ENCODE peak calls at places on chromosomes 3 and 15, in nine cellular contexts. One of them, this sample, is unnamed.

GRCh38 chr3:101851833-101852232 is 2.5 kb downstream of the NFKBIZ start:
- DNase-seq in T-helper 17 cell: no peak
- DNase-seq in hypothalamus: no peak
- DNase-seq in pancreas: no peak
- DNase-seq in T-helper 9 cell: no peak
- DNase-seq in HT1080: no peak
- DNase-seq in stimulated activated naive CD8-positive, alpha-beta T cell treated with anti-CD3 and anti-CD28 coated beads, Interleukin-15, amount 100 ng/mL, for 72 hours: no peak
- DNase-seq in stimulated activated CD4-positive, alpha-beta T cell treated with anti-CD3 and anti-CD28 coated beads, Interleukin-2, amount 100 ng/mL, for 48 hours: no peak
- DNase-seq in NCI-H1930: no peak
- DNase-seq in this sample: no peak

GRCh38 chr3:133574260-133574881 is 885 bp downstream of the CDV3 start:
- DNase-seq in T-helper 17 cell: peak
- DNase-seq in hypothalamus: no peak
- DNase-seq in pancreas: peak
- DNase-seq in T-helper 9 cell: peak
- DNase-seq in HT1080: peak
- DNase-seq in stimulated activated naive CD8-positive, alpha-beta T cell treated with anti-CD3 and anti-CD28 coated beads, Interleukin-15, amount 100 ng/mL, for 72 hours: peak
- DNase-seq in stimulated activated CD4-positive, alpha-beta T cell treated with anti-CD3 and anti-CD28 coated beads, Interleukin-2, amount 100 ng/mL, for 48 hours: peak
- DNase-seq in NCI-H1930: no peak
- DNase-seq in this sample: peak

GRCh38 chr3:74613060-74613459 is 1.4 kb downstream of the CNTN3 start:
- DNase-seq in T-helper 17 cell: no peak
- DNase-seq in hypothalamus: no peak
- DNase-seq in pancreas: no peak
- DNase-seq in T-helper 9 cell: no peak
- DNase-seq in HT1080: peak
- DNase-seq in stimulated activated naive CD8-positive, alpha-beta T cell treated with anti-CD3 and anti-CD28 coated beads, Interleukin-15, amount 100 ng/mL, for 72 hours: no peak
- DNase-seq in stimulated activated CD4-positive, alpha-beta T cell treated with anti-CD3 and anti-CD28 coated beads, Interleukin-2, amount 100 ng/mL, for 48 hours: no peak
- DNase-seq in NCI-H1930: no peak
- DNase-seq in this sample: peak

GRCh38 chr3:165192610-165193192 is 3.5 kb downstream of the SLITRK3 start:
- DNase-seq in T-helper 17 cell: no peak
- DNase-seq in hypothalamus: peak
- DNase-seq in pancreas: peak
- DNase-seq in T-helper 9 cell: no peak
- DNase-seq in HT1080: no peak
- DNase-seq in stimulated activated naive CD8-positive, alpha-beta T cell treated with anti-CD3 and anti-CD28 coated beads, Interleukin-15, amount 100 ng/mL, for 72 hours: no peak
- DNase-seq in stimulated activated CD4-positive, alpha-beta T cell treated with anti-CD3 and anti-CD28 coated beads, Interleukin-2, amount 100 ng/mL, for 48 hours: no peak
- DNase-seq in NCI-H1930: no peak
- DNase-seq in this sample: no peak

GRCh38 chr3:123818921-123819429 is 65.2 kb downstream of the MYLK start:
- DNase-seq in T-helper 17 cell: no peak
- DNase-seq in hypothalamus: no peak
- DNase-seq in pancreas: no peak
- DNase-seq in T-helper 9 cell: no peak
- DNase-seq in HT1080: peak
- DNase-seq in stimulated activated naive CD8-positive, alpha-beta T cell treated with anti-CD3 and anti-CD28 coated beads, Interleukin-15, amount 100 ng/mL, for 72 hours: no peak
- DNase-seq in stimulated activated CD4-positive, alpha-beta T cell treated with anti-CD3 and anti-CD28 coated beads, Interleukin-2, amount 100 ng/mL, for 48 hours: no peak
- DNase-seq in NCI-H1930: no peak
- DNase-seq in this sample: peak

GRCh38 chr3:64388886-64389285 is 163.6 kb upstream of the PRICKLE2 start:
- DNase-seq in T-helper 17 cell: no peak
- DNase-seq in hypothalamus: no peak
- DNase-seq in pancreas: no peak
- DNase-seq in T-helper 9 cell: no peak
- DNase-seq in HT1080: peak
- DNase-seq in stimulated activated naive CD8-positive, alpha-beta T cell treated with anti-CD3 and anti-CD28 coated beads, Interleukin-15, amount 100 ng/mL, for 72 hours: no peak
- DNase-seq in stimulated activated CD4-positive, alpha-beta T cell treated with anti-CD3 and anti-CD28 coated beads, Interleukin-2, amount 100 ng/mL, for 48 hours: no peak
- DNase-seq in NCI-H1930: no peak
- DNase-seq in this sample: no peak

GRCh38 chr3:55571216-55571813 is 84.2 kb upstream of the WNT5A start:
- DNase-seq in T-helper 17 cell: no peak
- DNase-seq in hypothalamus: no peak
- DNase-seq in pancreas: no peak
- DNase-seq in T-helper 9 cell: no peak
- DNase-seq in HT1080: peak
- DNase-seq in stimulated activated naive CD8-positive, alpha-beta T cell treated with anti-CD3 and anti-CD28 coated beads, Interleukin-15, amount 100 ng/mL, for 72 hours: no peak
- DNase-seq in stimulated activated CD4-positive, alpha-beta T cell treated with anti-CD3 and anti-CD28 coated beads, Interleukin-2, amount 100 ng/mL, for 48 hours: no peak
- DNase-seq in NCI-H1930: no peak
- DNase-seq in this sample: no peak

GRCh38 chr3:86938706-86939105 is 52.2 kb downstream of the VGLL3 start:
- DNase-seq in T-helper 17 cell: no peak
- DNase-seq in hypothalamus: no peak
- DNase-seq in pancreas: no peak
- DNase-seq in T-helper 9 cell: no peak
- DNase-seq in HT1080: no peak
- DNase-seq in stimulated activated naive CD8-positive, alpha-beta T cell treated with anti-CD3 and anti-CD28 coated beads, Interleukin-15, amount 100 ng/mL, for 72 hours: no peak
- DNase-seq in stimulated activated CD4-positive, alpha-beta T cell treated with anti-CD3 and anti-CD28 coated beads, Interleukin-2, amount 100 ng/mL, for 48 hours: no peak
- DNase-seq in NCI-H1930: no peak
- DNase-seq in this sample: peak

GRCh38 chr15:96948981-96949380 is 618.5 kb downstream of the NR2F2 start:
- DNase-seq in T-helper 17 cell: no peak
- DNase-seq in hypothalamus: no peak
- DNase-seq in pancreas: no peak
- DNase-seq in T-helper 9 cell: no peak
- DNase-seq in HT1080: no peak
- DNase-seq in stimulated activated naive CD8-positive, alpha-beta T cell treated with anti-CD3 and anti-CD28 coated beads, Interleukin-15, amount 100 ng/mL, for 72 hours: no peak
- DNase-seq in stimulated activated CD4-positive, alpha-beta T cell treated with anti-CD3 and anti-CD28 coated beads, Interleukin-2, amount 100 ng/mL, for 48 hours: no peak
- DNase-seq in NCI-H1930: no peak
- DNase-seq in this sample: no peak

GRCh38 chr3:61869378-61869777 is 308.0 kb downstream of the PTPRG start:
- DNase-seq in T-helper 17 cell: no peak
- DNase-seq in hypothalamus: no peak
- DNase-seq in pancreas: no peak
- DNase-seq in T-helper 9 cell: no peak
- DNase-seq in HT1080: no peak
- DNase-seq in stimulated activated naive CD8-positive, alpha-beta T cell treated with anti-CD3 and anti-CD28 coated beads, Interleukin-15, amount 100 ng/mL, for 72 hours: no peak
- DNase-seq in stimulated activated CD4-positive, alpha-beta T cell treated with anti-CD3 and anti-CD28 coated beads, Interleukin-2, amount 100 ng/mL, for 48 hours: no peak
- DNase-seq in NCI-H1930: no peak
- DNase-seq in this sample: no peak

GRCh38 chr3:55485208-55485791 is 1.8 kb downstream of the WNT5A start:
- DNase-seq in T-helper 17 cell: no peak
- DNase-seq in hypothalamus: peak
- DNase-seq in pancreas: peak
- DNase-seq in T-helper 9 cell: no peak
- DNase-seq in HT1080: peak
- DNase-seq in stimulated activated naive CD8-positive, alpha-beta T cell treated with anti-CD3 and anti-CD28 coated beads, Interleukin-15, amount 100 ng/mL, for 72 hours: peak
- DNase-seq in stimulated activated CD4-positive, alpha-beta T cell treated with anti-CD3 and anti-CD28 coated beads, Interleukin-2, amount 100 ng/mL, for 48 hours: peak
- DNase-seq in NCI-H1930: no peak
- DNase-seq in this sample: peak

GRCh38 chr3:16211176-16211904 is 36.9 kb downstream of the GALNT15 start:
- DNase-seq in T-helper 17 cell: no peak
- DNase-seq in hypothalamus: no peak
- DNase-seq in pancreas: no peak
- DNase-seq in T-helper 9 cell: no peak
- DNase-seq in HT1080: peak
- DNase-seq in stimulated activated naive CD8-positive, alpha-beta T cell treated with anti-CD3 and anti-CD28 coated beads, Interleukin-15, amount 100 ng/mL, for 72 hours: no peak
- DNase-seq in stimulated activated CD4-positive, alpha-beta T cell treated with anti-CD3 and anti-CD28 coated beads, Interleukin-2, amount 100 ng/mL, for 48 hours: no peak
- DNase-seq in NCI-H1930: no peak
- DNase-seq in this sample: no peak

GRCh38 chr3:46416134-46417119 is 9.4 kb downstream of the CCRL2 start:
- DNase-seq in T-helper 17 cell: no peak
- DNase-seq in hypothalamus: no peak
- DNase-seq in pancreas: no peak
- DNase-seq in T-helper 9 cell: no peak
- DNase-seq in HT1080: no peak
- DNase-seq in stimulated activated naive CD8-positive, alpha-beta T cell treated with anti-CD3 and anti-CD28 coated beads, Interleukin-15, amount 100 ng/mL, for 72 hours: peak
- DNase-seq in stimulated activated CD4-positive, alpha-beta T cell treated with anti-CD3 and anti-CD28 coated beads, Interleukin-2, amount 100 ng/mL, for 48 hours: no peak
- DNase-seq in NCI-H1930: no peak
- DNase-seq in this sample: peak

GRCh38 chr3:37564518-37564917 is 297.2 kb upstream of the CTDSPL start:
- DNase-seq in T-helper 17 cell: no peak
- DNase-seq in hypothalamus: no peak
- DNase-seq in pancreas: no peak
- DNase-seq in T-helper 9 cell: no peak
- DNase-seq in HT1080: no peak
- DNase-seq in stimulated activated naive CD8-positive, alpha-beta T cell treated with anti-CD3 and anti-CD28 coated beads, Interleukin-15, amount 100 ng/mL, for 72 hours: no peak
- DNase-seq in stimulated activated CD4-positive, alpha-beta T cell treated with anti-CD3 and anti-CD28 coated beads, Interleukin-2, amount 100 ng/mL, for 48 hours: no peak
- DNase-seq in NCI-H1930: no peak
- DNase-seq in this sample: no peak

GRCh38 chr15:50735156-50735555 is 30.4 kb downstream of the SPPL2A start:
- DNase-seq in T-helper 17 cell: no peak
- DNase-seq in hypothalamus: no peak
- DNase-seq in pancreas: no peak
- DNase-seq in T-helper 9 cell: no peak
- DNase-seq in HT1080: no peak
- DNase-seq in stimulated activated naive CD8-positive, alpha-beta T cell treated with anti-CD3 and anti-CD28 coated beads, Interleukin-15, amount 100 ng/mL, for 72 hours: no peak
- DNase-seq in stimulated activated CD4-positive, alpha-beta T cell treated with anti-CD3 and anti-CD28 coated beads, Interleukin-2, amount 100 ng/mL, for 48 hours: no peak
- DNase-seq in NCI-H1930: no peak
- DNase-seq in this sample: no peak

GRCh38 chr3:42035816-42036482 is 55.2 kb upstream of the TRAK1 start:
- DNase-seq in T-helper 17 cell: no peak
- DNase-seq in hypothalamus: no peak
- DNase-seq in pancreas: no peak
- DNase-seq in T-helper 9 cell: no peak
- DNase-seq in HT1080: no peak
- DNase-seq in stimulated activated naive CD8-positive, alpha-beta T cell treated with anti-CD3 and anti-CD28 coated beads, Interleukin-15, amount 100 ng/mL, for 72 hours: no peak
- DNase-seq in stimulated activated CD4-positive, alpha-beta T cell treated with anti-CD3 and anti-CD28 coated beads, Interleukin-2, amount 100 ng/mL, for 48 hours: no peak
- DNase-seq in NCI-H1930: no peak
- DNase-seq in this sample: no peak

GRCh38 chr15:68593341-68593740 is 14.5 kb downstream of the CORO2B start:
- DNase-seq in T-helper 17 cell: no peak
- DNase-seq in hypothalamus: no peak
- DNase-seq in pancreas: no peak
- DNase-seq in T-helper 9 cell: no peak
- DNase-seq in HT1080: no peak
- DNase-seq in stimulated activated naive CD8-positive, alpha-beta T cell treated with anti-CD3 and anti-CD28 coated beads, Interleukin-15, amount 100 ng/mL, for 72 hours: no peak
- DNase-seq in stimulated activated CD4-positive, alpha-beta T cell treated with anti-CD3 and anti-CD28 coated beads, Interleukin-2, amount 100 ng/mL, for 48 hours: no peak
- DNase-seq in NCI-H1930: no peak
- DNase-seq in this sample: no peak

GRCh38 chr15:70401709-70402108 is 304.0 kb upstream of the TLE3 start:
- DNase-seq in T-helper 17 cell: no peak
- DNase-seq in hypothalamus: no peak
- DNase-seq in pancreas: no peak
- DNase-seq in T-helper 9 cell: no peak
- DNase-seq in HT1080: no peak
- DNase-seq in stimulated activated naive CD8-positive, alpha-beta T cell treated with anti-CD3 and anti-CD28 coated beads, Interleukin-15, amount 100 ng/mL, for 72 hours: no peak
- DNase-seq in stimulated activated CD4-positive, alpha-beta T cell treated with anti-CD3 and anti-CD28 coated beads, Interleukin-2, amount 100 ng/mL, for 48 hours: no peak
- DNase-seq in NCI-H1930: no peak
- DNase-seq in this sample: no peak

GRCh38 chr3:128804017-128804816 is 75.2 kb upstream of the ACAD9 start:
- DNase-seq in T-helper 17 cell: peak
- DNase-seq in hypothalamus: no peak
- DNase-seq in pancreas: no peak
- DNase-seq in T-helper 9 cell: no peak
- DNase-seq in HT1080: peak
- DNase-seq in stimulated activated naive CD8-positive, alpha-beta T cell treated with anti-CD3 and anti-CD28 coated beads, Interleukin-15, amount 100 ng/mL, for 72 hours: peak
- DNase-seq in stimulated activated CD4-positive, alpha-beta T cell treated with anti-CD3 and anti-CD28 coated beads, Interleukin-2, amount 100 ng/mL, for 48 hours: peak
- DNase-seq in NCI-H1930: no peak
- DNase-seq in this sample: peak

GRCh38 chr3:133472242-133472641 is 72.4 kb downstream of the BFSP2 start:
- DNase-seq in T-helper 17 cell: no peak
- DNase-seq in hypothalamus: no peak
- DNase-seq in pancreas: peak
- DNase-seq in T-helper 9 cell: no peak
- DNase-seq in HT1080: no peak
- DNase-seq in stimulated activated naive CD8-positive, alpha-beta T cell treated with anti-CD3 and anti-CD28 coated beads, Interleukin-15, amount 100 ng/mL, for 72 hours: no peak
- DNase-seq in stimulated activated CD4-positive, alpha-beta T cell treated with anti-CD3 and anti-CD28 coated beads, Interleukin-2, amount 100 ng/mL, for 48 hours: no peak
- DNase-seq in NCI-H1930: no peak
- DNase-seq in this sample: no peak

GRCh38 chr3:10757021-10757820 is 58.8 kb upstream of the SLC6A11 start:
- DNase-seq in T-helper 17 cell: no peak
- DNase-seq in hypothalamus: no peak
- DNase-seq in pancreas: no peak
- DNase-seq in T-helper 9 cell: no peak
- DNase-seq in HT1080: peak
- DNase-seq in stimulated activated naive CD8-positive, alpha-beta T cell treated with anti-CD3 and anti-CD28 coated beads, Interleukin-15, amount 100 ng/mL, for 72 hours: peak
- DNase-seq in stimulated activated CD4-positive, alpha-beta T cell treated with anti-CD3 and anti-CD28 coated beads, Interleukin-2, amount 100 ng/mL, for 48 hours: no peak
- DNase-seq in NCI-H1930: no peak
- DNase-seq in this sample: peak

This sample was measured in iris pigment epithelial cell.